ENCODE peak calls at places on chromosomes 1 and 21, in ten cellular contexts. B, V, L, O, J, N, C, X, P and G are unnamed samples.
A peak's percentile ranks its signal among the peaks of the same experiment; 100 is the strongest.

GRCh38 chr1:224459051-224459450 is 24.5 kb upstream of the WDR26 start:
- DNase-seq in B (no peak), V (no peak), L (no peak), O (no peak), J (peak; percentile 31), N (no peak), C (no peak), X (no peak), P (no peak), G (no peak)

GRCh38 chr1:207805841-207806421 is 54.1 kb downstream of the CD46 start:
- DNase-seq in B (peak; percentile 58), V (peak; percentile 90), L (peak; percentile 88), O (peak; percentile 42), J (peak; percentile 88), N (peak; percentile 96), C (peak; percentile 63), X (no peak), P (no peak), G (peak; percentile 72)

GRCh38 chr1:183093821-183094287 is 70.6 kb downstream of the LAMC1 start:
- DNase-seq in B (no peak), V (no peak), L (peak; percentile 66), O (no peak), J (no peak), N (no peak), C (no peak), X (peak; percentile 70), P (no peak), G (no peak)

GRCh38 chr1:165542015-165542631 is 1.7 kb upstream of the LRRC52 start:
- DNase-seq in B (no peak), V (no peak), L (no peak), O (no peak), J (no peak), N (no peak), C (no peak), X (no peak), P (no peak), G (no peak)

GRCh38 chr1:18463984-18464664 is 16.6 kb upstream of the KLHDC7A start:
- DNase-seq in B (no peak), V (no peak), L (no peak), O (no peak), J (peak; percentile 45), N (no peak), C (peak; percentile 53), X (no peak), P (no peak), G (peak; percentile 65)

GRCh38 chr1:40848530-40849189 is 13.5 kb downstream of the CITED4 start:
- DNase-seq in B (peak; percentile 24), V (no peak), L (peak; percentile 74), O (peak; percentile 58), J (peak; percentile 76), N (peak; percentile 78), C (peak; percentile 74), X (no peak), P (no peak), G (peak; percentile 81)

GRCh38 chr1:213171711-213172110 is 120.7 kb downstream of the RPS6KC1 start:
- DNase-seq in B (no peak), V (no peak), L (no peak), O (no peak), J (no peak), N (no peak), C (no peak), X (no peak), P (no peak), G (no peak)

GRCh38 chr1:54287176-54287650 is 87.2 kb downstream of the MRPL37 start:
- DNase-seq in B (peak; percentile 74), V (peak; percentile 89), L (peak; percentile 45), O (peak; percentile 74), J (peak; percentile 78), N (peak; percentile 93), C (peak; percentile 86), X (no peak), P (no peak), G (peak; percentile 83)

GRCh38 chr1:239056940-239057339 is 329.4 kb upstream of the CHRM3 start:
- DNase-seq in B (no peak), V (no peak), L (no peak), O (no peak), J (no peak), N (no peak), C (no peak), X (no peak), P (no peak), G (peak; percentile 26)

GRCh38 chr1:180249725-180250498 is 19.8 kb downstream of the LHX4 start:
- DNase-seq in B (no peak), V (no peak), L (no peak), O (no peak), J (no peak), N (peak; percentile 41), C (no peak), X (no peak), P (no peak), G (no peak)

GRCh38 chr1:50158421-50158820 is 49.7 kb downstream of the ELAVL4 start:
- DNase-seq in B (no peak), V (no peak), L (no peak), O (no peak), J (no peak), N (no peak), C (no peak), X (no peak), P (no peak), G (no peak)

GRCh38 chr1:50155564-50155963 is 46.8 kb downstream of the ELAVL4 start:
- DNase-seq in B (no peak), V (no peak), L (no peak), O (no peak), J (no peak), N (no peak), C (no peak), X (no peak), P (no peak), G (no peak)

GRCh38 chr1:50152236-50152635 is 43.5 kb downstream of the ELAVL4 start:
- DNase-seq in B (no peak), V (no peak), L (no peak), O (no peak), J (no peak), N (no peak), C (no peak), X (no peak), P (no peak), G (no peak)

GRCh38 chr1:50156241-50157010 is 47.7 kb downstream of the ELAVL4 start:
- DNase-seq in B (no peak), V (no peak), L (no peak), O (no peak), J (no peak), N (no peak), C (no peak), X (no peak), P (no peak), G (no peak)

GRCh38 chr1:50157306-50157705 is 48.6 kb downstream of the ELAVL4 start:
- DNase-seq in B (no peak), V (no peak), L (no peak), O (no peak), J (no peak), N (no peak), C (no peak), X (no peak), P (no peak), G (no peak)
- H3K4me1 ChIP-seq in B (no peaks in the 10 kb centered on the region), V (no peaks in the 10 kb centered on the region), L (no peaks in the 10 kb centered on the region), O (no peaks in the 10 kb centered on the region), J (no peaks in the 10 kb centered on the region), N (no peaks in the 10 kb centered on the region), C (no peaks in the 10 kb centered on the region), X (no peaks in the 10 kb centered on the region), P (no peaks in the 10 kb centered on the region), G (no peaks in the 10 kb centered on the region)

GRCh38 chr1:37449936-37450335 is 24.4 kb upstream of the ZC3H12A start:
- DNase-seq in B (no peak), V (no peak), L (no peak), O (no peak), J (peak; percentile 53), N (no peak), C (no peak), X (no peak), P (no peak), G (no peak)

GRCh38 chr1:37452416-37452815 is 22.0 kb upstream of the ZC3H12A start:
- DNase-seq in B (no peak), V (no peak), L (no peak), O (no peak), J (no peak), N (no peak), C (no peak), X (no peak), P (no peak), G (no peak)

GRCh38 chr1:37446874-37447273 is 27.5 kb upstream of the ZC3H12A start:
- DNase-seq in B (no peak), V (no peak), L (no peak), O (no peak), J (no peak), N (no peak), C (no peak), X (no peak), P (no peak), G (no peak)

GRCh38 chr1:37448185-37448584 is 26.2 kb upstream of the ZC3H12A start:
- DNase-seq in B (no peak), V (no peak), L (no peak), O (no peak), J (no peak), N (no peak), C (no peak), X (no peak), P (no peak), G (no peak)

DNA sequence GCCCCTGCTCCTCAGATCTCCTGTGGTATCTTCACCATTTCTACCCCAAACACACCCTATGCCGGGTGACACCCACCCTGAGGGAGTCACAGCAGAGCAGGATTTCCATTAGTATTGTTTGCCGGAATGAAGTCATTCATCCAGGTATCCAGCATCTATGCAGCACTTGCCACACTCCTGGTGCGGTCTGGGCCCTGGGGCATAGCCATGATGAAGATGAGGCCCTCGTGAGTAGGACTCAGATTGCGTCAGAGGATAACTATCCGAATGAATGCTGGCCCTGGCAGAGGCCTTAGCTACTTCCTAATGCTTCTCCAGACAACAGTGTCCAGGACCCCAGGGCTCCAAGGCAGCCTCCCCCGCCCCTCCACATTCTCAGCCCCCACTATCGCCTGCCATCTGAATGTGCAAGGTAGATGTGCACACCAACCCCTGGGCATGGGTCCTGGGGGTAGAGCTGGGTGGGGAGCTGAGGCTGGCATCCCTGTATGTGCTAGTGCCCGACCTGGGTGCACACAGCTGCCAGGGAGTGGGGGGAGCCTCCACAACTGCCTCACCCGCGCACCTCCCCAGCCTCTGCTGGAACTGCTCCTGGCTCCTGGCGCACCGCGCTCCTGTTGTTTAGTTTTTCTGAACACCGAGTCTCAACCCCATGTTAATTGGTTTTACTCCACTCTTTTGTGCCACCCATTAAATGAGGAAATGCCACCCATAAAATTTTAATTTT is 25.5 kb upstream of the ZC3H12A start:
- DNase-seq in B (no peak), V (no peak), L (no peak), O (no peak), J (no peak), N (no peak), C (no peak), X (no peak), P (no peak), G (no peak)
- TF ChIP-seq EP300 in B (no peak), V (no peak), L (no peak), O (no peak), J (no peak), N (no peak), C (no peak), X (no peak), P (no peak), G (no peak)

GRCh38 chr21:38229260-38229877 is 27.4 kb upstream of the KCNJ15 start:
- DNase-seq in B (no peak), V (no peak), L (peak; percentile 28), O (no peak), J (peak; percentile 55), N (no peak), C (no peak), X (no peak), P (no peak), G (no peak)
- H3K9me3 ChIP-seq in B (peaks cover 68% of the 10 kb centered on the region), V (peaks cover 13% of the 10 kb centered on the region), L (peaks cover 50% of the 10 kb centered on the region), O (peaks cover 8% of the 10 kb centered on the region), J (peaks cover 34% of the 10 kb centered on the region), N (peaks cover 12% of the 10 kb centered on the region), C (peaks cover 23% of the 10 kb centered on the region), X (peaks cover 44% of the 10 kb centered on the region), P (peaks cover 18% of the 10 kb centered on the region), G (peaks cover 58% of the 10 kb centered on the region)

GRCh38 chr1:32948082-32948722 is 16.4 kb downstream of the RNF19B start:
- DNase-seq in B (no peak), V (no peak), L (no peak), O (no peak), J (no peak), N (no peak), C (no peak), X (no peak), P (no peak), G (no peak)
- H3K4me1 ChIP-seq in B (no peaks in the 10 kb centered on the region), V (peaks cover 19% of the 10 kb centered on the region), L (peaks cover 33% of the 10 kb centered on the region), O (peaks cover 2% of the 10 kb centered on the region), J (peaks cover 8% of the 10 kb centered on the region), N (peaks cover 27% of the 10 kb centered on the region), C (peaks cover 10% of the 10 kb centered on the region), X (no peaks in the 10 kb centered on the region), P (peaks cover 16% of the 10 kb centered on the region), G (peaks cover 15% of the 10 kb centered on the region)